ENCODE peak calls at places on chromosome 17, in seven cellular contexts. Q is left ventricle myocardium inferior, U is heart right ventricle, Y is colonic mucosa, E is cardiac muscle cell, P is substantia nigra, V is A549. C is an unnamed sample.

GRCh38 chr17:64095144-64095882 is 34.6 kb downstream of the ERN1 start:
- DNase-seq in E (no peak), Y (peak; percentile 47), P (no peak), V (no peak), Q (no peak), U (no peak), C (no peak)

GRCh38 chr17:57892820-57893595 is 43.2 kb upstream of the MRPS23 start:
- DNase-seq in E (peak; percentile 73), P (peak; percentile 64), U (peak; percentile 94), V (peak; percentile 90), Q (peak; percentile 91), Y (peak; percentile 80), C (peak; percentile 86)

GRCh38 chr17:16381496-16381820 is 567 bp downstream of the UBB start:
- DNase-seq in P (no peak), U (no peak), E (no peak), Q (no peak), V (no peak), Y (no peak), C (no peak)

GRCh38 chr17:69654981-69655581 is 240.6 kb downstream of the MAP2K6 start:
- DNase-seq in V (no peak), P (no peak), Y (no peak), Q (no peak), U (no peak), E (no peak), C (peak; percentile 83)

GRCh38 chr17:11506635-11507034 is 91.6 kb upstream of the DNAH9 start:
- DNase-seq in P (no peak), Y (peak; percentile 20), Q (no peak), E (peak; percentile 86), V (no peak), U (no peak), C (no peak)

GRCh38 chr17:5126719-5127488 is 11.1 kb downstream of the USP6 start:
- DNase-seq in P (no peak), Q (no peak), U (no peak), V (no peak), Y (peak; percentile 14), E (no peak), C (no peak)

GRCh38 chr17:47204722-47205418 is 4.3 kb upstream of the MYL4 start:
- DNase-seq in Y (no peak), P (no peak), E (no peak), U (peak; percentile 50), V (no peak), Q (peak; percentile 34), C (no peak)

GRCh38 chr17:37801131-37801530 is 56.3 kb upstream of the HNF1B start:
- DNase-seq in V (no peak), P (no peak), Y (no peak), U (no peak), Q (no peak), E (no peak), C (no peak)

GRCh38 chr17:51118330-51119195 is 2.1 kb downstream of the SPAG9 start:
- DNase-seq in V (no peak), Q (no peak), E (no peak), Y (peak; percentile 90), P (no peak), U (peak; percentile 21), C (no peak)

GRCh38 chr17:75370288-75370687 is 35.2 kb downstream of the GRB2 start:
- DNase-seq in Q (peak; percentile 36), Y (no peak), E (no peak), U (peak; percentile 36), V (no peak), P (no peak), C (no peak)

GRCh38 chr17:59024916-59025315 is 81.8 kb downstream of the TRIM37 start:
- DNase-seq in P (no peak), V (no peak), U (no peak), Q (no peak), E (no peak), Y (no peak), C (no peak)

GRCh38 chr17:77188084-77189066 is 47.6 kb downstream of the SEC14L1 start:
- DNase-seq in E (no peak), V (no peak), Y (no peak), P (no peak), U (no peak), Q (no peak), C (no peak)

GRCh38 chr17:45782889-45783592 is 1.1 kb upstream of the CRHR1 start:
- DNase-seq in V (peak; percentile 76), Q (no peak), Y (no peak), E (peak; percentile 65), U (no peak), P (peak; percentile 33), C (no peak)

GRCh38 chr17:36936455-36936934 is 780 bp upstream of the LHX1 start:
- DNase-seq in Y (no peak), Q (no peak), V (no peak), P (no peak), U (no peak), E (peak; percentile 81), C (no peak)

GRCh38 chr17:37729905-37730304 is 15.0 kb downstream of the HNF1B start:
- DNase-seq in Q (no peak), Y (no peak), P (no peak), U (no peak), E (no peak), V (no peak), C (no peak)

GRCh38 chr17:80095038-80095843 is 6.1 kb upstream of the GAA start:
- DNase-seq in Q (no peak), U (no peak), P (no peak), V (no peak), Y (no peak), E (no peak), C (no peak)

GRCh38 chr17:79977711-79978544 is 57.7 kb downstream of the TBC1D16 start:
- DNase-seq in Y (no peak), U (no peak), V (no peak), P (no peak), E (no peak), Q (no peak), C (no peak)

GRCh38 chr17:75691371-75692290 is 24.5 kb downstream of the SAP30BP start:
- DNase-seq in V (no peak), E (no peak), P (no peak), U (no peak), Y (no peak), Q (no peak), C (no peak)

GRCh38 chr17:57448288-57449283 is 192.3 kb downstream of the MSI2 start:
- DNase-seq in Q (no peak), P (no peak), E (no peak), Y (no peak), U (no peak), V (no peak), C (no peak)

GRCh38 chr17:77210331-77210730 is 69.6 kb downstream of the SEC14L1 start:
- DNase-seq in Y (no peak), Q (no peak), P (no peak), E (no peak), U (no peak), V (no peak), C (no peak)

GRCh38 chr17:50059759-50060273 is 3.9 kb downstream of the ITGA3 start:
- DNase-seq in Y (no peak), Q (no peak), P (no peak), U (no peak), E (no peak), V (no peak), C (no peak)
- H3K27ac ChIP-seq in Y (peak overlapping the region; percentile 41), Q (peak overlapping the region; percentile 91), P (no peak overlapping the region), U (peak overlapping the region; percentile 83), E (peak overlapping the region; percentile 85), V (peak overlapping the region; percentile 97), C (peak overlapping the region; percentile 77)

DNA sequence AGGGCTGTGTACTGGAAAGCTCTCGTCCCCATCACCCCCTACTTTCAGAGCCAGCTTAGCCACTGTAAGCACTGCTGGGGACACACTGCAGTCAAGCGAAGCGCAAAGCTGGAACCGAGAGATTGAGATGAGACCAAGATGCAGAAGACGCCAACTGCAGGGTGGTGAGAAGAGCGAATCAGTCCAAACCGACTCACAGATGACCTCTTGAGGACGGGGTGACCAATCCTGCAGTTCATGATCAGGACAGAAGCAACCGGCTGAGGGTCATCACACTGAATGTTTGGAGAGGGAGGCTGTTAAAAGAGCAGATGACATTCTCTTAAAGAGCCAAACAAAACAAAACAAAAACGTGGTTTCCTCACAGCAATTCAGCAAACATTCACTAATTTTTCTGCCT is 8.5 kb downstream of the HASPIN start:
- DNase-seq in V (no peak), Q (no peak), E (no peak), Y (no peak), P (no peak), U (no peak), C (no peak)
- H3K27ac ChIP-seq in V (no peak overlapping the region), Q (no peak overlapping the region), E (no peak overlapping the region), Y (no peak overlapping the region), P (no peak overlapping the region), U (no peak overlapping the region), C (no peak overlapping the region)

GRCh38 chr17:7556627-7557026 is 1.9 kb upstream of the TNFSF13 start:
- DNase-seq in Y (peak; percentile 79), U (no peak), Q (no peak), E (no peak), P (no peak), V (no peak), C (no peak)
- H3K27ac ChIP-seq in Y (peak overlapping the region; percentile 95), U (peak overlapping the region; percentile 97), Q (peak overlapping the region; percentile 94), E (no peak overlapping the region), P (no peak overlapping the region), V (no peak overlapping the region), C (no peak overlapping the region)

DNA sequence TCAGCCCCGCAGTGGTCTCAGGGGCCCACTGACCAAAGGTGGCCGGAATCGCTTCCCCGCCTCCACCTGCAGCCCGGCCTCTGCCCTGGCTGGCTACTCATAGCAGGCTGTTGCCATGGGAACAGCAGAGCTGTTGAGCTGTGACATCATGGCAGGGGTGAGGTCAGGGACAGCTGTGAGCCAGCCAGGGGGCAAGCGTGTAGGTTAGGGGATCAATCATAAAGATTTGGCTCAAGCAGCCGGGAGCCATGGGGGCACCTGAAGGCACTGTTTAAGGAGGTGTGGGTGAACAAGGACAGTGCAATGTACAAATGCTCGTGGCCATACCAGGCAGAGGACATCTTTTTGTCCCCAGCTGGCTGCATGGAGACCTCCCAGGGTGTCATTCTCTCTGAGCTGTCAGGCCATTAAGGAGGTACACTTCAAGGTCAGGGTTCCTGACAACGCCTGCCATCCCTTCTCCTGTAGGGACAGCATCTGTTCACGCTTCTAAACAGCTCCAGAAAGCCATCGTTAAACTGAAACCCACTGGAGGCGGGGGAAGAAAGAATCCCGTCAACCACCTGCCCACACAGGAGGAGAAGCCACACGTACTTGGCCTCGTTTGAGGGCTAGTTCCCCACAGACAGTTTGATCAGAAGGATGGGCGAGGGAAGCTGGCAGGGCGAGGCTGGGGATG is at the start of gene CEP295NL:
- DNase-seq in Y (no peak), Q (no peak), P (no peak), V (peak; percentile 66), U (no peak), E (peak; percentile 48), C (no peak)
- H3K27ac ChIP-seq in Y (no peak within 1 kb of the TSS), Q (peak within 1 kb of the TSS; percentile 11), P (peak within 1 kb of the TSS; percentile 59), V (no peak within 1 kb of the TSS), U (no peak within 1 kb of the TSS), E (no peak within 1 kb of the TSS), C (no peak within 1 kb of the TSS)

GRCh38 chr17:82408938-82409318 is 9.2 kb upstream of the HEXD start:
- DNase-seq in V (no peak), E (no peak), Q (no peak), P (no peak), Y (no peak), U (no peak), C (no peak)
- H3K27ac ChIP-seq in V (no peak overlapping the region), E (no peak overlapping the region), Q (no peak overlapping the region), P (no peak overlapping the region), Y (no peak overlapping the region), U (no peak overlapping the region), C (no peak overlapping the region)

GRCh38 chr17:2595736-2596135 is 2.3 kb downstream of the PAFAH1B1 start:
- DNase-seq in Y (no peak), E (no peak), V (no peak), U (no peak), P (no peak), Q (no peak), C (no peak)
- H3K27ac ChIP-seq in Y (no peak overlapping the region), E (no peak overlapping the region), V (no peak overlapping the region), U (peak overlapping the region; percentile 100), P (no peak overlapping the region), Q (no peak overlapping the region), C (no peak overlapping the region)

C was measured in AG04450.